ENCODE peak calls at places on chromosomes 13 and 19, in six cellular contexts. H is H1, S is GM12878, V is K562, Y is GM12891, N is HepG2. E is an unnamed sample.
A peak's percentile ranks its signal among the peaks of the same experiment; 100 is the strongest.

GRCh38 chr19:4066682-4067395 is at the start of gene ZBTB7A:
- DNase-seq in H (no peak), S (no peak), V (peak; percentile 88), Y (no peak), N (peak; percentile 60), E (no peak)

GRCh38 chr13:93244918-93245280 is 18.3 kb downstream of the GPC6 start:
- DNase-seq in H (no peak), S (no peak), V (no peak), Y (no peak), N (no peak), E (no peak)

GRCh38 chr19:20776083-20777076 is at the start of gene ZNF66:
- DNase-seq in H (peak; percentile 96), S (peak; percentile 89), V (peak; percentile 79), Y (peak; percentile 58), N (peak; percentile 96), E (peak; percentile 49)

GRCh38 chr13:113616281-113616906 is 31.8 kb downstream of the TFDP1 start:
- DNase-seq in H (no peak), S (no peak), V (no peak), Y (no peak), N (no peak), E (no peak)

GRCh38 chr13:45850020-45850613 is 1.4 kb downstream of the SIAH3 start:
- DNase-seq in H (peak; percentile 58), S (no peak), V (no peak), Y (no peak), N (no peak), E (no peak)

GRCh38 chr19:38093587-38093986 is 130.4 kb downstream of the DPF1 start:
- DNase-seq in H (no peak), S (no peak), V (no peak), Y (no peak), N (no peak), E (no peak)

GRCh38 chr19:42277821-42278809 is 9.1 kb downstream of the CIC start:
- DNase-seq in H (no peak), S (no peak), V (no peak), Y (no peak), N (no peak), E (no peak)

GRCh38 chr13:112986946-112987345 is 17.9 kb downstream of the MCF2L start:
- DNase-seq in H (no peak), S (no peak), V (no peak), Y (no peak), N (no peak), E (no peak)

GRCh38 chr13:24693862-24694471 is 13.8 kb downstream of the ATP12A start:
- DNase-seq in H (peak; percentile 75), S (no peak), V (peak; percentile 74), Y (peak; percentile 63), N (peak; percentile 60), E (peak; percentile 54)

GRCh38 chr13:71864981-71865857 is 1.8 kb downstream of the DACH1 start:
- DNase-seq in H (peak; percentile 69), S (no peak), V (no peak), Y (no peak), N (no peak), E (no peak)

GRCh38 chr13:66532845-66533244 is 697.3 kb downstream of the PCDH9 start:
- DNase-seq in H (no peak), S (no peak), V (no peak), Y (no peak), N (no peak), E (no peak)

GRCh38 chr19:34985249-34986022 is 14.7 kb upstream of the GRAMD1A start:
- DNase-seq in H (peak; percentile 60), S (no peak), V (no peak), Y (no peak), N (no peak), E (no peak)

GRCh38 chr13:25862156-25862555 is 189.7 kb downstream of the SHISA2 start:
- DNase-seq in H (no peak), S (no peak), V (no peak), Y (no peak), N (no peak), E (no peak)

GRCh38 chr19:13463296-13463695 is 43.0 kb downstream of the CACNA1A start:
- DNase-seq in H (peak; percentile 84), S (no peak), V (peak; percentile 46), Y (no peak), N (no peak), E (no peak)

GRCh38 chr19:32599736-32600157 is 18.8 kb downstream of the PDCD5 start:
- DNase-seq in H (no peak), S (no peak), V (peak; percentile 60), Y (no peak), N (peak; percentile 57), E (no peak)

GRCh38 chr19:43594710-43595604 is 977 bp downstream of the IRGQ start:
- DNase-seq in H (peak; percentile 83), S (no peak), V (peak; percentile 52), Y (peak; percentile 65), N (peak; percentile 47), E (peak; percentile 61)

GRCh38 chr19:56538254-56538760 is 441 bp upstream of the ZFP28 start:
- DNase-seq in H (peak; percentile 95), S (peak; percentile 3), V (no peak), Y (peak; percentile 66), N (no peak), E (peak; percentile 11)

GRCh38 chr19:6812612-6813011 is 40.1 kb downstream of the VAV1 start:
- DNase-seq in H (no peak), S (no peak), V (no peak), Y (no peak), N (no peak), E (no peak)

GRCh38 chr13:66665991-66666390 is 564.1 kb downstream of the PCDH9 start:
- DNase-seq in H (no peak), S (no peak), V (no peak), Y (no peak), N (no peak), E (no peak)

GRCh38 chr13:40672310-40673060 is 6.0 kb upstream of the FOXO1 start:
- DNase-seq in H (no peak), S (no peak), V (peak; percentile 84), Y (no peak), N (peak; percentile 73), E (no peak)

GRCh38 chr13:27919934-27920676 is at the start of gene PDX1:
- DNase-seq in H (peak; percentile 81), S (no peak), V (no peak), Y (no peak), N (no peak), E (peak; percentile 42)

GRCh38 chr19:46604781-46605355 is 3.7 kb downstream of the CALM3 start:
- DNase-seq in H (no peak), S (no peak), V (no peak), Y (no peak), N (no peak), E (no peak)

DNA sequence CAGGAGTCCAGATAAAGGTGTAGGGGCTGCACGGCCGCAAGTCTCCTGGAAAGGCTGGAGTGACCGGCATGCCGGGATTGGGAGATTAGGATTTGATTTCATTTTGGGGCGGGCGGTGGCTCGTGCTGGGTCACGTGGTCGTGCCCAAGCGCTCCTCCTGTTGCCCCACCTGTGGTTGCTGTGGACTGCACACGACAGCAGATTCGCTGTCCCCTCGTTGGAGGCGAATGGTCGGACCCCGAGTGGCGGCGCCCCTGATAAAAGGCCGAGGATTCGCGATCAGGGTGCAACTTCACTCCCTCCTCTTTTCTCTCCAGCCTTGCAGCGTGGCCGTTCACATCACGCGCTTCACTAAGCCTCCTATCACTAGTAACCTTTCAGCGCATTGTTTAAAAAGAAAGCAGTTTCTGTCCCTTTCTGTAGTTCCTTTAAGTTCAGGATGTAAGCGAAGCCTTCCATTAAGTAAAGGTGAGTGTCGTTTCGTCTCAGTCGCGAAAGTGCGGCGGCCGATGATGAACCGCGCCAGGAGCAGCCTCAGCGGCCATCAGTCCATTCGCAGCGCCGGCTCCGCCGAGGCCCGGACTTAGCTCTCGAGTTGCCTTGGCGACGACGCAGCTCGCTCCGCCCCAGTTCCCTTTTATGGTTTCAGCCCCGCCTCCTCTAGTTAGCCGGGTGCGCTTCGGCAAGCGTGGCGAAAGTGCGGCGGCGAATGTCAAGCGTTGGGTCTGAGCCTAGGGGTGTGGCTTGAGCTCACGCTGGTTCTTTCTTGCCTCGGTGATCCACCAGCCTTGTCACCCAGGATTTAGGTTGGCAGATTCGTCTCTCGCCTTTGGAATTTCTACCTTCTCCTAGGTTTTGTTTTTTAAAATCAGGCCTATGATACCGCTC is 1.7 kb upstream of the PPP1R37 start:
- DNase-seq in H (peak; percentile 99), S (peak; percentile 89), V (peak; percentile 84), Y (peak; percentile 90), N (no peak), E (peak; percentile 89)
- TF ChIP-seq POLR2A in H (peak; percentile 76), S (peak; percentile 90), V (peak; percentile 34), Y (peak; percentile 85), N (no peak), E (peak; percentile 74)

GRCh38 chr13:95527955-95528354 is 24.6 kb upstream of the CLDN10 start:
- DNase-seq in H (no peak), S (no peak), V (no peak), Y (no peak), N (no peak), E (no peak)
- TF ChIP-seq TAF1 in H (no peak), S (no peak), V (no peak), Y (no peak), N (no peak), E (no peak)

DNA sequence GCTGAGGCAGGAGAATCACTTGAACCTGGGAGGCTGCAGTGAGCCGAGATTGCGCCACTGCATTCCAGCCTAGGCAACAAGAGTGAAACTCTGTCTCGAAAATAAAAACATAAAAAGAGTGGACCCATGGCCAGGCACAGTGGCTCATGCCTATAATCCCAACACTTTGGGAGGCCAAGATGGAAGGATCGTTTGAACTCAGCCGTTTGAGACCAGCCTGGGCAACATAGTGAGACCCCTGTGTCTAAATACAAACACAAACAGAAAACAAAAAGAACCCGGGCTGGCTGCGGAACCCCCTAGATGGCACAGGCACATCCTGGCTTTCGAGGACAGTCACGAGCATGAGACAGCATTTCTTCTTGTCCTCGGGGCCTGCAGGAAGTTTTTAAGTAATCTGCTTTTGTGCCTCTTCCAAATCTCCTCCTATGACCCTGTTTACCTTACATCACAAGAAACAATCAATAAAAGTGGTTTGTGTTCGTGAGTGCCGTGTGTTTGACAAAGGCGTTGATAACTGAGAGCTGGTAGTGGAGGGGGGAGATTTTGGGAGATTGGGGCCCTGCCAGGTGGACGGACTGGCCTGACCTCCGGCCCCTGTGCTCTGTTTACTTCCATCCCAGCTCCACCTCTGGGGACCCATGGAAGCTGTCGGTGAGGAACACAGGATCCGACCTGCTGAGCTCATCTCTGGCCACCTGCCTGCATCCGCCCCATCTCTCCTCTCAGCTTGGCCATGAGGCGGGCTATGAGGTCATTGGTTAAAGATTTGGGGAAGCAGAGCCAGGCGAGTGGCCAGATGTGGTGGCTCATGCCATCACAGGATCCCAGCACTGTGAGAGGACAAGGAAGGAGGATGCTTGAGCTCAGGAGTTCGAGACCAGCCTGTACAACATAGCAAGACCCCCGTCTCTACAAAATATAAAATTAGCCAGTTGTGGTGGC is 5.9 kb upstream of the GDF15 start:
- DNase-seq in H (no peak), S (no peak), V (peak; percentile 60), Y (no peak), N (peak; percentile 98), E (no peak)
- TF ChIP-seq POLR2A in H (no peak), S (no peak), V (no peak), Y (no peak), N (no peak), E (no peak)

DNA sequence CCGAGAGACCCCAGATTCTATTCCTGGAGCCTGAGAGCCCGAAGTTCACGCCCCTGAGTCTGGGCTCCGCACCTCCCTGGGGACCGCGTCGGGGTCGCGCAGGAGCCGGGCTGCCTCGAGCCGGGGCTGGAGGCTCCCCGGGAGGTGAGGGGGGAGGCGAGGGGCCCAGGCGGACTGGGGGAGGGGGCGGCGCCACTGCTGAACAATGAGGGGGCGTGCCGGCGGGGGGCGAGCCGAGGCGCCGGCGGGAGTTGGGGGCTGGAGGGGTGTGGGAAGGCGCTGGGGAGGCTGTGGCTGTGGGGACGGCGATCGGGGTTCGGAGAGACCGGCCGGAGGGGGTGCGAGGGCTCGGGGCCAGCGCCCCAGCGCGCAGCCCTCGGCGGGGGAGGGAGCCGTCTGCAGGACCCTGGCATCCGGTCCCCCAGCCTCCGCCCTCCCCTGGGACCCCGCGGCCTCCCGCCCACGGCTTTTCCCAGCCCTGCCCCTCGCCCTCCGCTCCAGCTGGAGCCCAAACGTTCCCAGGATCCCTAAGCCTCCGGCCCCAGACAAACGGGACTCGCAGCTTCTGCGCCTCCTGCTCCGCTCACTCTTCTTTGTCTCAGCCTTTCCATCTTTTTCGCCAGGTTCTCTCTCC is 917 bp downstream of the PLEKHG2 start:
- DNase-seq in H (peak; percentile 72), S (no peak), V (peak; percentile 52), Y (peak; percentile 66), N (no peak), E (no peak)
- TF ChIP-seq TAF1 in H (no peak), S (no peak), V (no peak), Y (no peak), N (peak; percentile 30), E (no peak)